ENCODE peak calls at places on chromosomes 7 and 10, in four cellular contexts. Q is H54, R is LoVo, X is Daoy. J is an unnamed sample.

GRCh38 chr7:20280475-20281351 is 50.0 kb upstream of the ITGB8 start:
- DNase-seq in Q (no peak), R (no peak), X (peak), J (no peak)

GRCh38 chr10:106410331-106410730 is 754.2 kb downstream of the SORCS1 start:
- DNase-seq in Q (no peak), X (no peak), R (no peak), J (no peak)

GRCh38 chr10:35588836-35589235 is 16.3 kb upstream of the GJD4 start:
- DNase-seq in R (no peak), X (no peak), Q (no peak), J (no peak)

GRCh38 chr10:6753644-6754043 is 173.6 kb upstream of the PRKCQ start:
- DNase-seq in X (no peak), Q (no peak), R (no peak), J (no peak)

GRCh38 chr10:111316607-111317006 is 239.8 kb downstream of the ADRA2A start:
- DNase-seq in Q (no peak), R (no peak), X (no peak), J (no peak)

GRCh38 chr10:7243139-7243538 is 167.7 kb downstream of the SFMBT2 start:
- DNase-seq in X (no peak), Q (no peak), R (no peak), J (no peak)

GRCh38 chr7:119270045-119270464 is 1002.9 kb upstream of the KCND2 start:
- DNase-seq in X (peak), R (peak), Q (peak), J (no peak)

GRCh38 chr10:90787376-90787775 is 70.5 kb downstream of the HTR7 start:
- DNase-seq in Q (no peak), X (no peak), R (no peak), J (no peak)

GRCh38 chr7:72391821-72392377 is 20.2 kb downstream of the CALN1 start:
- DNase-seq in R (no peak), Q (no peak), X (no peak), J (no peak)

GRCh38 chr10:34808789-34809745 is 6.0 kb downstream of the PARD3 start:
- DNase-seq in X (peak), Q (no peak), R (no peak), J (no peak)

GRCh38 chr10:49109669-49110335 is 5.5 kb downstream of the VSTM4 start:
- DNase-seq in R (no peak), Q (no peak), X (no peak), J (no peak)

J was measured in stimulated activated naive CD4-positive, alpha-beta T cell treated with Interleukin-2 at 50 U/mL for 16 hours.